ENCODE peak calls at places on chromosomes 16 and 17, in ten cellular contexts. E is activated naive CD8-positive, alpha-beta T cell treated with anti-CD3 and anti-CD28 coated beads, Interleukin-2, amount 50 U/mL, for 24 hours; Z is GM18507; R is lung microvascular endothelial cell; H is GM04503; K is HTR-8/SVneo; S is Panc1; U is iris pigment epithelial cell; L is neural progenitor cell; B is substantia nigra. N is an unnamed sample.

GRCh38 chr16:86672215-86672863 is 94.0 kb downstream of the FOXL1 start:
- DNase-seq in E (no peak), Z (no peak), R (no peak), H (no peak), K (no peak), S (no peak), U (no peak), L (no peak), B (no peak), N (no peak)

GRCh38 chr17:74452841-74453661 is 13.4 kb upstream of the CD300A start:
- DNase-seq in E (no peak), Z (no peak), R (no peak), H (no peak), K (no peak), S (no peak), U (no peak), L (peak), B (no peak), N (no peak)

GRCh38 chr17:82943339-82943738 is 103.5 kb upstream of the ZNF750 start:
- DNase-seq in E (no peak), Z (no peak), R (no peak), H (no peak), K (no peak), S (no peak), U (no peak), L (no peak), B (no peak), N (no peak)

GRCh38 chr16:84827131-84827574 is 7.4 kb downstream of the CRISPLD2 start:
- DNase-seq in E (no peak), Z (no peak), R (no peak), H (no peak), K (no peak), S (no peak), U (peak), L (no peak), B (no peak), N (no peak)

GRCh38 chr17:77470800-77471733 is 330.3 kb downstream of the SEC14L1 start:
- DNase-seq in E (no peak), Z (no peak), R (peak), H (no peak), K (peak), S (no peak), U (no peak), L (peak), B (no peak), N (no peak)

GRCh38 chr16:82605863-82606620 is 20.7 kb upstream of the CDH13 start:
- DNase-seq in E (no peak), Z (no peak), R (no peak), H (no peak), K (no peak), S (no peak), U (no peak), L (peak), B (no peak), N (no peak)

GRCh38 chr16:81376880-81377279 is 62.1 kb downstream of the GAN start:
- DNase-seq in E (peak), Z (no peak), R (peak), H (no peak), K (no peak), S (no peak), U (peak), L (no peak), B (no peak), N (no peak)

GRCh38 chr17:41725134-41725533 is 9.3 kb downstream of the HAP1 start:
- DNase-seq in E (no peak), Z (no peak), R (no peak), H (no peak), K (no peak), S (no peak), U (no peak), L (no peak), B (no peak), N (no peak)

GRCh38 chr16:11949527-11949926 is 7.7 kb upstream of the NPIPB2 start:
- DNase-seq in E (no peak), Z (peak), R (peak), H (no peak), K (peak), S (peak), U (peak), L (peak), B (peak), N (peak)

GRCh38 chr16:85441189-85441889 is 171.8 kb upstream of the GSE1 start:
- DNase-seq in E (no peak), Z (no peak), R (no peak), H (no peak), K (peak), S (no peak), U (no peak), L (peak), B (no peak), N (no peak)

GRCh38 chr17:2122641-2123302 is 67.9 kb downstream of the HIC1 start:
- DNase-seq in E (peak), Z (no peak), R (peak), H (no peak), K (no peak), S (no peak), U (peak), L (peak), B (no peak), N (no peak)

GRCh38 chr17:27860971-27861669 is 32.0 kb downstream of the LYRM9 start:
- DNase-seq in E (no peak), Z (no peak), R (no peak), H (no peak), K (no peak), S (no peak), U (no peak), L (peak), B (no peak), N (no peak)

GRCh38 chr16:52912565-52913173 is 140.0 kb downstream of the CHD9NB start:
- DNase-seq in E (peak), Z (peak), R (peak), H (peak), K (peak), S (peak), U (peak), L (peak), B (peak), N (peak)

GRCh38 chr17:34892864-34893263 is 68.4 kb downstream of the CCT6B start:
- DNase-seq in E (peak), Z (no peak), R (peak), H (no peak), K (peak), S (no peak), U (peak), L (peak), B (no peak), N (peak)

GRCh38 chr17:35089846-35090193 is 26.3 kb upstream of the RFFL start:
- DNase-seq in E (peak), Z (no peak), R (peak), H (no peak), K (peak), S (no peak), U (peak), L (peak), B (no peak), N (peak)

GRCh38 chr17:79925242-79925957 is 86.2 kb upstream of the CBX4 start:
- DNase-seq in E (no peak), Z (no peak), R (no peak), H (no peak), K (no peak), S (no peak), U (peak), L (peak), B (peak), N (no peak)

GRCh38 chr17:33124185-33124584 is 132.5 kb downstream of the SPACA3 start:
- DNase-seq in E (no peak), Z (no peak), R (no peak), H (no peak), K (no peak), S (no peak), U (no peak), L (no peak), B (no peak), N (no peak)

GRCh38 chr17:74325743-74326379 is at the start of gene KIF19:
- DNase-seq in E (peak), Z (peak), R (peak), H (no peak), K (no peak), S (no peak), U (peak), L (peak), B (no peak), N (no peak)

GRCh38 chr17:76262732-76263344 is 2.3 kb upstream of the UBALD2 start:
- DNase-seq in E (peak), Z (no peak), R (no peak), H (no peak), K (no peak), S (no peak), U (no peak), L (no peak), B (no peak), N (no peak)

GRCh38 chr16:7545251-7545650 is 212.6 kb downstream of the RBFOX1 start:
- DNase-seq in E (no peak), Z (no peak), R (no peak), H (no peak), K (no peak), S (no peak), U (no peak), L (peak), B (no peak), N (no peak)

GRCh38 chr17:80889897-80890550 is 101.6 kb upstream of the CHMP6 start:
- DNase-seq in E (no peak), Z (no peak), R (no peak), H (no peak), K (no peak), S (no peak), U (no peak), L (no peak), B (no peak), N (no peak)

GRCh38 chr16:22109258-22109898 is 17.0 kb downstream of the VWA3A start:
- DNase-seq in E (no peak), Z (no peak), R (no peak), H (no peak), K (no peak), S (no peak), U (no peak), L (no peak), B (no peak), N (no peak)

GRCh38 chr16:61715392-61715791 is 320.8 kb downstream of the CDH8 start:
- DNase-seq in E (no peak), Z (no peak), R (no peak), H (no peak), K (no peak), S (no peak), U (no peak), L (no peak), B (no peak), N (no peak)

GRCh38 chr17:58337600-58338453 is 9.2 kb upstream of the TSPOAP1 start:
- DNase-seq in E (peak), Z (no peak), R (no peak), H (peak), K (peak), S (no peak), U (peak), L (peak), B (no peak), N (no peak)

GRCh38 chr17:73719588-73720071 is 75.4 kb upstream of the SDK2 start:
- DNase-seq in E (no peak), Z (no peak), R (no peak), H (no peak), K (no peak), S (no peak), U (no peak), L (peak), B (peak), N (no peak)